ENCODE peak calls at places on chromosomes 2 and 18, in ten cellular contexts. Q, T, G, X, L, P, B, F, Z and N are unnamed samples.

GRCh38 chr18:13101659-13101992 is 110.5 kb downstream of the CEP192 start:
- DNase-seq in Q (no peak), T (no peak), G (no peak), X (no peak), L (no peak), P (no peak), B (no peak), F (no peak), Z (no peak), N (no peak)

GRCh38 chr18:46199515-46200147 is 95.4 kb downstream of the HAUS1 start:
- DNase-seq in Q (no peak), T (peak), G (peak), X (no peak), L (peak), P (no peak), B (no peak), F (no peak), Z (peak), N (no peak)

GRCh38 chr2:169776483-169776802 is 22.2 kb upstream of the SSB start:
- DNase-seq in Q (no peak), T (peak), G (no peak), X (no peak), L (no peak), P (no peak), B (no peak), F (no peak), Z (no peak), N (no peak)

GRCh38 chr2:17979707-17980106 is 101.2 kb downstream of the KCNS3 start:
- DNase-seq in Q (no peak), T (no peak), G (no peak), X (no peak), L (no peak), P (no peak), B (no peak), F (no peak), Z (no peak), N (no peak)

GRCh38 chr2:106607371-106607770 is 120.2 kb downstream of the CD8B2 start:
- DNase-seq in Q (no peak), T (no peak), G (no peak), X (no peak), L (no peak), P (no peak), B (no peak), F (no peak), Z (no peak), N (no peak)

GRCh38 chr2:161625314-161625919 is 1.2 kb downstream of the SLC4A10 start:
- DNase-seq in Q (peak), T (no peak), G (no peak), X (peak), L (no peak), P (no peak), B (no peak), F (no peak), Z (no peak), N (no peak)

GRCh38 chr2:151729416-151729811 is 4.9 kb downstream of the NEB start:
- DNase-seq in Q (no peak), T (no peak), G (no peak), X (no peak), L (no peak), P (no peak), B (no peak), F (no peak), Z (no peak), N (no peak)

GRCh38 chr2:113700186-113700841 is 56.1 kb downstream of the SLC35F5 start:
- DNase-seq in Q (no peak), T (no peak), G (no peak), X (no peak), L (peak), P (peak), B (peak), F (peak), Z (peak), N (peak)

GRCh38 chr2:20668470-20668869 is 1.5 kb downstream of the GDF7 start:
- DNase-seq in Q (no peak), T (no peak), G (no peak), X (no peak), L (no peak), P (no peak), B (no peak), F (no peak), Z (no peak), N (no peak)

GRCh38 chr2:236194786-236195185 is 26.6 kb upstream of the GBX2 start:
- DNase-seq in Q (no peak), T (no peak), G (no peak), X (no peak), L (no peak), P (no peak), B (no peak), F (no peak), Z (no peak), N (no peak)

GRCh38 chr2:609520-610280 is 67.5 kb downstream of the TMEM18 start:
- DNase-seq in Q (no peak), T (no peak), G (no peak), X (no peak), L (no peak), P (no peak), B (no peak), F (no peak), Z (no peak), N (no peak)

GRCh38 chr2:176675557-176676256 is 406.5 kb downstream of the MTX2 start:
- DNase-seq in Q (peak), T (no peak), G (no peak), X (no peak), L (no peak), P (no peak), B (no peak), F (no peak), Z (no peak), N (no peak)

GRCh38 chr2:192051533-192051932 is 143.2 kb downstream of the TMEFF2 start:
- DNase-seq in Q (no peak), T (no peak), G (no peak), X (no peak), L (no peak), P (no peak), B (no peak), F (no peak), Z (no peak), N (no peak)

GRCh38 chr2:163465440-163465839 is 270.4 kb downstream of the FIGN start:
- DNase-seq in Q (no peak), T (peak), G (no peak), X (no peak), L (no peak), P (no peak), B (no peak), F (no peak), Z (no peak), N (no peak)